ENCODE peak calls at places on chromosomes 3 and 15, in nine cellular contexts. M is ascending aorta, V is GM12865, B is head of caudate nucleus, Q is T-helper 17 cell, U is T-helper 1 cell, X is ELF-1, D is astrocyte of the spinal cord, Y is lung. P is an unnamed sample.

GRCh38 chr15:62544446-62544845 is 379.4 kb upstream of the C2CD4B start:
- DNase-seq in M (peak; percentile 5), B (no peak), D (no peak), Q (no peak), Y (no peak), X (no peak), U (no peak), V (no peak), P (no peak)

GRCh38 chr3:1235526-1236120 is 142.8 kb downstream of the CNTN6 start:
- DNase-seq in D (peak; percentile 37), V (no peak), M (no peak), B (no peak), U (no peak), Q (no peak), X (no peak), Y (no peak), P (no peak)

GRCh38 chr15:86968244-86968643 is 888.6 kb downstream of the AGBL1 start:
- DNase-seq in Q (no peak), Y (no peak), V (no peak), U (no peak), D (no peak), X (no peak), B (no peak), M (no peak), P (no peak)

GRCh38 chr3:40333416-40333815 is 23.9 kb downstream of the EIF1B start:
- DNase-seq in B (no peak), Q (no peak), V (no peak), D (no peak), Y (no peak), X (no peak), M (no peak), U (no peak), P (no peak)

GRCh38 chr3:29718661-29719065 is 437.8 kb downstream of the RBMS3 start:
- DNase-seq in Y (no peak), V (no peak), B (no peak), D (no peak), M (no peak), Q (no peak), X (no peak), U (no peak), P (no peak)

GRCh38 chr15:45573961-45574629 is 13.1 kb upstream of the BLOC1S6 start:
- DNase-seq in Y (no peak), X (peak; percentile 67), M (no peak), Q (no peak), D (no peak), B (no peak), U (peak; percentile 11), V (peak; percentile 53), P (no peak)

GRCh38 chr3:27354161-27354560 is 15.0 kb downstream of the NEK10 start:
- DNase-seq in M (no peak), V (no peak), D (no peak), B (no peak), Y (no peak), X (no peak), Q (no peak), U (no peak), P (no peak)

GRCh38 chr3:108838411-108838810 is 15.8 kb downstream of the TRAT1 start:
- DNase-seq in X (no peak), B (no peak), Y (no peak), V (no peak), M (no peak), U (no peak), D (no peak), Q (no peak), P (no peak)

GRCh38 chr3:37125702-37126101 is 48.7 kb downstream of the LRRFIP2 start:
- DNase-seq in Y (no peak), B (no peak), U (no peak), D (no peak), M (no peak), Q (no peak), X (no peak), V (no peak), P (no peak)

GRCh38 chr3:8441969-8442559 is 59.6 kb upstream of the LMCD1 start:
- DNase-seq in X (peak; percentile 94), U (no peak), Y (peak; percentile 31), B (peak; percentile 21), D (peak; percentile 75), M (no peak), Q (no peak), V (peak; percentile 14), P (no peak)

GRCh38 chr3:188154758-188155574 is 1.0 kb downstream of the LPP start:
- DNase-seq in U (no peak), Q (no peak), B (no peak), X (no peak), Y (no peak), V (no peak), M (no peak), D (no peak), P (no peak)

GRCh38 chr3:74832925-74833324 is 218.5 kb upstream of the CNTN3 start:
- DNase-seq in B (no peak), D (no peak), Q (no peak), U (no peak), M (no peak), V (no peak), Y (no peak), X (no peak), P (no peak)

GRCh38 chr15:43872416-43873020 is 45.7 kb downstream of the WDR76 start:
- DNase-seq in B (peak; percentile 68), D (peak; percentile 79), Q (no peak), M (no peak), V (peak; percentile 54), Y (no peak), U (no peak), X (peak; percentile 39), P (no peak)

GRCh38 chr3:186772886-186773417 is 10.4 kb upstream of the EIF4A2 start:
- DNase-seq in D (no peak), Y (peak; percentile 62), V (peak; percentile 90), Q (peak; percentile 40), B (peak; percentile 66), X (peak; percentile 86), M (peak; percentile 82), U (peak; percentile 32), P (peak; percentile 34)

GRCh38 chr15:76006136-76006778 is 6.0 kb downstream of the NRG4 start:
- DNase-seq in B (no peak), Y (no peak), U (no peak), D (no peak), V (no peak), Q (no peak), X (no peak), M (no peak), P (no peak)

GRCh38 chr3:123414958-123415792 is 33.7 kb downstream of the ADCY5 start:
- DNase-seq in M (no peak), U (no peak), D (no peak), X (no peak), Q (no peak), Y (no peak), V (no peak), B (no peak), P (no peak)

GRCh38 chr15:36769110-36769509 is 189.7 kb downstream of the CDIN1 start:
- DNase-seq in V (no peak), X (no peak), U (no peak), Q (no peak), B (no peak), D (peak; percentile 28), Y (no peak), M (no peak), P (no peak)

GRCh38 chr3:88019024-88019423 is 39.8 kb downstream of the CGGBP1 start:
- DNase-seq in V (peak; percentile 54), Q (no peak), Y (no peak), M (no peak), D (peak; percentile 12), U (no peak), X (no peak), B (no peak), P (no peak)

GRCh38 chr15:83118968-83119367 is 11.5 kb downstream of the TM6SF1 start:
- DNase-seq in Q (no peak), B (no peak), D (no peak), X (no peak), U (no peak), Y (no peak), V (no peak), M (no peak), P (no peak)

GRCh38 chr15:83118291-83118827 is 10.9 kb downstream of the TM6SF1 start:
- DNase-seq in Y (no peak), B (no peak), U (no peak), Q (no peak), M (no peak), V (no peak), X (peak; percentile 37), D (no peak), P (no peak)

GRCh38 chr3:53089511-53089910 is 40.7 kb downstream of the RFT1 start:
- DNase-seq in V (no peak), D (no peak), Q (no peak), U (no peak), X (no peak), M (no peak), Y (no peak), B (no peak), P (no peak)

GRCh38 chr15:33963831-33964664 is 4.2 kb upstream of the CHRM5 start:
- DNase-seq in B (no peak), Y (no peak), X (peak; percentile 16), V (peak; percentile 56), Q (no peak), M (no peak), D (peak; percentile 26), U (no peak), P (no peak)

GRCh38 chr3:36597422-36597821 is 166.9 kb downstream of the DCLK3 start:
- DNase-seq in U (no peak), B (no peak), V (no peak), D (peak; percentile 29), Y (no peak), Q (no peak), M (no peak), X (no peak), P (no peak)

GRCh38 chr15:92715753-92716152 is 60.2 kb upstream of the FAM174B start:
- DNase-seq in D (peak; percentile 87), X (no peak), Q (no peak), M (no peak), U (no peak), Y (no peak), V (no peak), B (no peak), P (no peak)

GRCh38 chr15:73375755-73376305 is 7.1 kb upstream of the HCN4 start:
- DNase-seq in Q (no peak), M (no peak), X (peak; percentile 67), B (no peak), U (no peak), V (no peak), Y (no peak), D (no peak), P (no peak)

GRCh38 chr3:120425877-120426276 is 24.9 kb downstream of the FSTL1 start:
- DNase-seq in Y (no peak), V (no peak), Q (no peak), U (no peak), M (peak; percentile 83), B (no peak), X (no peak), D (peak; percentile 90), P (no peak)

GRCh38 chr3:69649120-69649519 is 90.1 kb upstream of the MITF start:
- DNase-seq in M (no peak), U (no peak), D (peak; percentile 54), Q (no peak), V (no peak), B (no peak), X (no peak), Y (no peak), P (no peak)

GRCh38 chr15:60423540-60423939 is 25.8 kb upstream of the ANXA2 start:
- DNase-seq in X (peak; percentile 42), M (no peak), V (peak; percentile 11), B (no peak), D (peak; percentile 94), Y (no peak), U (no peak), Q (no peak), P (no peak)

GRCh38 chr15:68634122-68634482 is 55.3 kb downstream of the CORO2B start:
- DNase-seq in Y (no peak), B (no peak), V (no peak), D (no peak), M (no peak), Q (no peak), X (no peak), U (no peak), P (no peak)

GRCh38 chr3:59728509-59728908 is 678.7 kb upstream of the CFAP20DC start:
- DNase-seq in Q (no peak), U (no peak), B (no peak), X (no peak), M (no peak), D (no peak), V (no peak), Y (no peak), P (no peak)

GRCh38 chr15:91224750-91225380 is 124.8 kb downstream of the SV2B start:
- DNase-seq in Y (no peak), Q (no peak), D (peak; percentile 15), X (peak; percentile 47), U (no peak), B (no peak), V (peak; percentile 51), M (no peak), P (no peak)

P was measured in amygdala.